ENCODE peak calls at places on chromosomes 11 and 22, in nine cellular contexts. P is vagina, L is breast epithelium, A is SK-N-SH, U is sigmoid colon, V is stomach, M is GM12892, Z is GM23338, R is GM12878. Q is an unnamed sample.

GRCh38 chr11:14819596-14819995 is 72.4 kb downstream of the CYP2R1 start:
- DNase-seq in A (no peak), V (no peak), M (no peak), U (no peak), Z (no peak), P (no peak), R (no peak), L (no peak), Q (no peak)

GRCh38 chr11:45617886-45618601 is 47.4 kb downstream of the CHST1 start:
- DNase-seq in U (no peak), M (no peak), V (no peak), L (no peak), P (no peak), R (no peak), Z (no peak), A (no peak), Q (no peak)

GRCh38 chr11:106156290-106156937 is 79.0 kb downstream of the AASDHPPT start:
- DNase-seq in R (peak), U (peak), V (peak), A (peak), M (no peak), L (no peak), Z (peak), P (no peak), Q (no peak)

GRCh38 chr11:69664103-69664775 is 10.9 kb downstream of the LTO1 start:
- DNase-seq in M (no peak), R (no peak), V (no peak), P (no peak), L (no peak), Z (no peak), A (no peak), U (peak), Q (peak)

GRCh38 chr11:93370260-93370659 is 39.7 kb downstream of the DEUP1 start:
- DNase-seq in M (no peak), L (no peak), V (no peak), R (no peak), U (no peak), P (no peak), Z (no peak), A (no peak), Q (no peak)

GRCh38 chr22:43446881-43447280 is 35.1 kb downstream of the MPPED1 start:
- DNase-seq in U (no peak), A (no peak), L (no peak), Z (no peak), R (no peak), M (no peak), P (no peak), V (peak), Q (peak)

GRCh38 chr22:30221121-30221992 is 25.2 kb downstream of the LIF start:
- DNase-seq in Z (no peak), V (no peak), R (peak), P (no peak), U (no peak), A (no peak), L (no peak), M (no peak), Q (peak)

GRCh38 chr11:12625438-12626071 is 48.7 kb upstream of the TEAD1 start:
- DNase-seq in V (no peak), U (no peak), M (no peak), A (no peak), L (no peak), R (no peak), P (no peak), Z (no peak), Q (no peak)

GRCh38 chr22:31451709-31452571 is 37.7 kb downstream of the EIF4ENIF1 start:
- DNase-seq in U (no peak), A (peak), M (no peak), P (no peak), L (no peak), V (no peak), Z (peak), R (peak), Q (no peak)

GRCh38 chr11:126366064-126366822 is 10.8 kb downstream of the ST3GAL4 start:
- DNase-seq in Z (peak), L (no peak), U (peak), V (no peak), M (no peak), R (no peak), P (no peak), A (no peak), Q (peak)

GRCh38 chr11:129779342-129779741 is 36.3 kb upstream of the TMEM45B start:
- DNase-seq in A (no peak), V (no peak), P (no peak), R (no peak), M (no peak), L (no peak), U (no peak), Z (no peak), Q (no peak)

GRCh38 chr22:29259253-29259899 is 8.4 kb downstream of the RHBDD3 start:
- DNase-seq in V (no peak), P (no peak), A (peak), L (no peak), Z (peak), R (no peak), M (no peak), U (no peak), Q (no peak)

GRCh38 chr11:14644396-14645246 is 1.0 kb downstream of the PDE3B start:
- DNase-seq in Z (peak), V (peak), P (no peak), A (peak), R (no peak), U (peak), L (no peak), M (no peak), Q (peak)

GRCh38 chr11:42951266-42951665 is 360.5 kb upstream of the API5 start:
- DNase-seq in M (no peak), V (peak), L (peak), P (no peak), U (no peak), A (no peak), R (no peak), Z (no peak), Q (no peak)

GRCh38 chr11:66877585-66877984 is 20.7 kb downstream of the LRFN4 start:
- DNase-seq in R (no peak), L (no peak), Z (no peak), P (no peak), U (no peak), V (no peak), M (no peak), A (no peak), Q (no peak)

GRCh38 chr22:29985912-29986311 is 94.4 kb upstream of the HORMAD2 start:
- DNase-seq in R (no peak), A (no peak), M (no peak), L (no peak), U (no peak), P (no peak), V (no peak), Z (no peak), Q (no peak)

GRCh38 chr22:23686416-23687024 is 4.3 kb upstream of the RGL4 start:
- DNase-seq in A (no peak), R (no peak), U (no peak), Z (no peak), V (peak), M (no peak), P (no peak), L (no peak), Q (no peak)

GRCh38 chr11:27701262-27702105 is 1.2 kb upstream of the BDNF start:
- DNase-seq in U (no peak), P (no peak), M (no peak), Z (peak), L (no peak), A (peak), V (no peak), R (no peak), Q (no peak)

GRCh38 chr11:34214961-34215805 is 109.8 kb downstream of the NAT10 start:
- DNase-seq in R (no peak), L (no peak), V (no peak), Z (no peak), P (no peak), U (no peak), A (no peak), M (no peak), Q (no peak)

GRCh38 chr11:2909145-2909914 is 19.9 kb downstream of the PHLDA2 start:
- DNase-seq in R (no peak), U (no peak), Z (peak), V (no peak), L (no peak), P (no peak), M (no peak), A (no peak), Q (no peak)

GRCh38 chr11:33672273-33672672 is 28.4 kb downstream of the C11orf91 start:
- DNase-seq in L (no peak), A (no peak), P (no peak), R (no peak), M (no peak), U (no peak), Z (no peak), V (no peak), Q (no peak)

GRCh38 chr11:24598636-24599035 is 101.8 kb downstream of the LUZP2 start:
- DNase-seq in R (no peak), V (no peak), L (no peak), A (peak), P (no peak), U (no peak), M (no peak), Z (no peak), Q (no peak)

GRCh38 chr11:128501576-128502549 is 85.5 kb downstream of the ETS1 start:
- DNase-seq in M (no peak), U (no peak), R (no peak), Z (no peak), L (no peak), A (no peak), V (no peak), P (no peak), Q (no peak)

GRCh38 chr22:31081963-31082605 is 966 bp downstream of the SMTN start:
- DNase-seq in A (peak), V (no peak), U (no peak), M (no peak), R (no peak), L (no peak), P (no peak), Z (no peak), Q (no peak)

GRCh38 chr11:6695377-6695776 is 12.2 kb upstream of the MRPL17 start:
- DNase-seq in V (no peak), L (no peak), R (no peak), Z (no peak), U (no peak), M (no peak), A (no peak), P (no peak), Q (no peak)

GRCh38 chr11:77879218-77879617 is 58.3 kb downstream of the AAMDC start:
- DNase-seq in V (no peak), A (no peak), L (no peak), U (peak), R (peak), Z (no peak), P (no peak), M (peak), Q (no peak)

GRCh38 chr11:35970445-35970844 is 26.6 kb downstream of the LDLRAD3 start:
- DNase-seq in A (no peak), V (no peak), L (no peak), U (no peak), Z (no peak), M (no peak), P (no peak), R (no peak), Q (no peak)

GRCh38 chr11:94511932-94512781 is at the start of gene C11orf97:
- DNase-seq in P (no peak), L (no peak), V (peak), U (peak), A (peak), R (no peak), M (peak), Z (peak), Q (peak)

GRCh38 chr11:92707173-92707619 is 262.3 kb upstream of the MTNR1B start:
- DNase-seq in U (no peak), L (peak), P (no peak), M (no peak), Z (no peak), R (no peak), V (no peak), A (no peak), Q (no peak)

GRCh38 chr11:12222099-12222751 is 111.8 kb downstream of the MICAL2 start:
- DNase-seq in Z (no peak), M (no peak), L (no peak), R (no peak), P (no peak), V (peak), U (peak), A (no peak), Q (no peak)

GRCh38 chr11:92941676-92942571 is 27.5 kb upstream of the MTNR1B start:
- DNase-seq in R (no peak), A (peak), M (peak), V (no peak), U (no peak), Z (peak), P (no peak), L (no peak), Q (no peak)

DNA sequence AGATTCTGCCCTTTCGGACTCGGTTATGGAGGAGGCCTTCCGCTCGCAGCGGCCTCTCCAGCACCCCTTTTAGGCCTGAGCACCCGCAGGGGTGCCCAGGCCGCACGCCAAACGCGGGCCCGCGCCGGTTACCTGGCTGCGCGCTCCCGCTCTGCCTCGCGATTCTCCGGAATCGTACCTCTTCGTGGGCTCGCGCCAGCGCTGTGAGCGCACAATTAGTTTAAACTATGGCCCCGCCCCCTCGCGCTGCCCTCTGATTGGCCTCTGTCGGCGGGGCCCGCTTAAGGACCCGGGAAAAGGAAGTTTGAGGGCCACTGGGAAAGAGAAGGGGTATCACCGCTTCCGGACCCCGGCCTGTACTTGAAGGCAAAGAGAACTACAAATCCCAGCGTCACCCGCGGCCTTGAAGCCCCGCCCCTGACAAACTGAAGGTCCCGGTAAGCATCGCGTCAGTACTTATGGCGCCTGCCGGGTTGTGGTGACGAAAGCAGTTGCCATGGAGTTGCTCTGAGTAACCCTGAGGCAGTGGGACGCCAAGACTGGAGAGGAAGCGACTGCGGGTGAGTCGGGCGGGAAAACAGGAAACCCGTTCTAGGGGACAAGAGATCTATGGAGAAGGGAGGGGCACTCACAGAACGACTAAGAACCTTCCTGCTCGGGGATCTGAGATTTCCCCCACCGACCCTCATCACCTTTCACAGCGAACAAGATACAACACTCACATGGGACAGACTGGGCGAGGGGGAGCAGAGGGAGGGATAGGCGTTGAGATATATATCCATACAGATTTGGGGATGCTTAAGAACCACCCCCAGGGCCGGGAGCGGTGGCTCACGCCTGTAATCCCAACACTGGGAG is at the start of the genes LRRC51 and NUMA1:
- DNase-seq in R (peak), Z (peak), A (peak), L (peak), M (peak), V (peak), P (peak), U (peak), Q (peak)
- TF ChIP-seq POLR2AphosphoS5 in R (peak), Z (peak), A (peak), L (peak), M (peak), V (peak), P (peak), U (peak), Q (peak)

GRCh38 chr22:32803020-32803758 is 1.7 kb downstream of the TIMP3 start:
- DNase-seq in R (no peak), V (no peak), Z (no peak), L (no peak), M (no peak), U (peak), A (no peak), P (no peak), Q (no peak)

GRCh38 chr22:32805586-32805881 is 4.0 kb downstream of the TIMP3 start:
- DNase-seq in P (no peak), U (no peak), M (no peak), A (no peak), Z (no peak), R (no peak), V (no peak), L (no peak), Q (no peak)

GRCh38 chr22:32802291-32802826 is 854 bp downstream of the TIMP3 start:
- DNase-seq in M (no peak), L (no peak), A (no peak), P (no peak), Z (no peak), R (no peak), U (no peak), V (no peak), Q (no peak)

GRCh38 chr22:32804823-32805585 is 3.5 kb downstream of the TIMP3 start:
- DNase-seq in A (no peak), M (no peak), U (no peak), R (no peak), Z (no peak), V (no peak), L (no peak), P (no peak), Q (no peak)

DNA sequence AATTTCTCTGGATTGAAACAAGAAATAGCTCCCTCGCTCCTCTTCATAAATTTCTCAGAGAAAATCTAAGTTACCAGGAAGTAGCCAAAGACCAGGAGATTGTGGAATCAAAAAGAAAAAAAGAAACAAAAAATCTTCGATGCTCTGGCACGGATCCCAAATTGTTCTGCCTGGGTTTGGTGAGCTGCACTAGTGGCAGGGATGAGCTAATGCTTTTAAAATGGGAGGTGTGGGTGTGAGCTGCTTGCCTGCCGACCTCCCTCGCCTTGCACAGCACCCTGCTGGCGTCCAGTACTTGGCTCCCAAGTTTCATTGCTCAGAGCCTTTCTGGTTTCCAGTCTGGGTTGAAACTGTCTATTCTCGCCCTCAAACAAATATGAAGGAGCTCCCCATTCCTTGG is 2.5 kb downstream of the TIMP3 start:
- DNase-seq in R (no peak), Z (no peak), V (no peak), A (no peak), U (no peak), L (no peak), M (no peak), P (no peak), Q (no peak)
- TF ChIP-seq POLR2AphosphoS5 in R (no peak), Z (no peak), V (no peak), A (no peak), U (peak), L (peak), M (no peak), P (no peak), Q (peak)

DNA sequence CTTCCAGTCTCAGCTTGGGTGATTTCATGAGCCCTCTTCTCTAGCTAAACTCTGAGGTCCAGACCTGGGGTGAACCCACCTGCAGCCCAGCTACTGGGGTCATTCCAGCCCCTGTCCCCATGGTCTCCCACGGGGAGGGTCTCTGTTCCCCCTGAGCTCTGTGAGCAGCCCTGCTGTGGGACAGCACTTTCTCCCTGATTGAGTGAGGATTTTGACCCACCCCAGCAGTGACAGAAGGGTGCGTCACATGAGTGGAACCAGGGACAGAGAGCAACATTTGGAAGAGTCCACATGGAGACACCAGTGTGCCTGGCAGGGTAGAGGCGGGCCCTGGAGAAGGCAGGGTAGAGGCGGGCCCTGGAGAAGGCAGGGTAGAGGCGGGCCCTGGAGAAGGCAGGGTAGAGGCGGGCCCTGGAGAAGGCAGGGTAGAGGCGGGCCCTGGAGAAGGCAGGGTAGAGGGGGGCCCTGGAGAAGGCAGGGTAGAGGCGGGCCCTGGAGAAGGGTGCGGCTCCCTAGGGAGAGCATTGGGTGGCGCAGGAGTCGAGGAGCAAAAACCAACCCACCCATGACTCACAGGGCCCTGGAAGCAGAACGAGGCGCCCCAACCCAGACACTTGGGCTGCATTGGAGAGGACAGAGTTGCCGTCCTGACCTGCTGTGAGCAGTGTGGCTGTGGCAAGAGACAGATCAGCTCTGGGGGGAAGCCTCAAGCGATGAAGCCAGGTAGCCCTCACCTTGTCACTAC is 227.7 kb upstream of the B3GAT1 start:
- DNase-seq in Z (no peak), R (no peak), V (peak), M (no peak), U (no peak), A (no peak), L (no peak), P (no peak), Q (peak)
- TF ChIP-seq POLR2AphosphoS5 in Z (no peak), R (no peak), V (no peak), M (no peak), U (no peak), A (no peak), L (no peak), P (no peak), Q (no peak)

GRCh38 chr22:27866136-27867091 is 52.6 kb downstream of the PITPNB start:
- DNase-seq in U (peak), V (peak), L (no peak), A (no peak), P (no peak), M (no peak), Z (no peak), R (no peak), Q (no peak)
- TF ChIP-seq POLR2AphosphoS5 in U (no peak), V (peak), L (no peak), A (peak), P (peak), M (no peak), Z (no peak), R (no peak), Q (no peak)

GRCh38 chr11:117816151-117816741 is 8.3 kb downstream of the FXYD2 start:
- DNase-seq in M (no peak), V (no peak), P (no peak), U (no peak), Z (peak), R (no peak), L (no peak), A (peak), Q (peak)
- TF ChIP-seq POLR2AphosphoS5 in M (no peak), V (no peak), P (no peak), U (no peak), Z (no peak), R (no peak), L (no peak), A (no peak), Q (peak)

DNA sequence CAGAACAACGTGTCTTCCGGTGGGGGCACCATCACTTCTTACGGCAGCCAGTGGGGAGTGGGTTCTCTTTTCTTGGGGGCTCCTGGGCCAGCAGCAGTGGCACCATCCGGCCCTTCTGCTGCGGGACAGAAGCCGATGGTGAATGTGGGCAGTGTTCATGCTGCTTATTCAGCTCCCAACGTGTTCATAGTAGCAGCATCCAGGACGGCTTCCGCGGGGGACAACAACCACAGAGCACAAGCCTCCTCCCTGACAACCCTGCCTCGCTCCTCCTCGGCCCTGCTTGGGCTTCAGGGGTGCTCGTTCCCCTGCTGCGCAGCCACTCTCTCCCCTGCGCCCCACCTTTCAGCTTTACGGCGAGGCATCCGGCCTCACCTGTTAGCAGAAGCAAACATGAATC is 191.7 kb upstream of the NECTIN1 start:
- DNase-seq in L (no peak), U (no peak), A (no peak), V (no peak), Z (no peak), P (no peak), M (no peak), R (no peak), Q (peak)
- TF ChIP-seq POLR2AphosphoS5 in L (no peak), U (no peak), A (no peak), V (no peak), Z (no peak), P (no peak), M (no peak), R (no peak), Q (no peak)

Q was measured in spleen.